ENCODE peak calls at places on chromosomes 12 and 14, in ten cellular contexts. E is HCT116, O is A549, A is WTC11, N is NB4, J is HepG2, D is K562, I is H1, T is GM12878, F is endothelial cell of umbilical vein. U is an unnamed sample.
A peak's percentile ranks its signal among the peaks of the same experiment; 100 is the strongest.

GRCh38 chr12:43241971-43242370 is 310.0 kb downstream of the ADAMTS20 start:
- DNase-seq in T (no peak), J (no peak), I (no peak), F (peak; percentile 27), A (no peak), N (no peak), D (no peak), O (no peak), E (no peak), U (no peak)

GRCh38 chr14:95003099-95003960 is 154.0 kb downstream of the DICER1 start:
- DNase-seq in F (no peak), O (no peak), J (no peak), E (no peak), I (no peak), A (no peak), T (no peak), N (no peak), D (no peak), U (no peak)

GRCh38 chr12:30823140-30823669 is 68.5 kb upstream of the CAPRIN2 start:
- DNase-seq in I (no peak), F (no peak), O (no peak), E (no peak), T (no peak), J (no peak), A (peak; percentile 59), N (peak; percentile 52), D (no peak), U (no peak)

GRCh38 chr14:68690106-68690960 is 102.5 kb downstream of the ZFP36L1 start:
- DNase-seq in I (no peak), A (no peak), D (no peak), O (no peak), F (no peak), N (no peak), E (no peak), T (no peak), J (no peak), U (peak; percentile 37)

GRCh38 chr12:2614341-2614740 is 180.4 kb upstream of the FKBP4 start:
- DNase-seq in E (no peak), A (no peak), T (no peak), I (no peak), D (no peak), J (no peak), O (no peak), F (no peak), N (no peak), U (no peak)

GRCh38 chr12:12384601-12385321 is 27.9 kb downstream of the BORCS5 start:
- DNase-seq in E (no peak), N (peak; percentile 42), I (peak; percentile 27), A (peak; percentile 38), D (peak; percentile 20), J (peak; percentile 88), F (no peak), T (no peak), O (no peak), U (peak; percentile 45)

GRCh38 chr14:60646202-60646886 is 2.9 kb downstream of the SIX1 start:
- DNase-seq in T (no peak), D (no peak), E (no peak), J (no peak), O (no peak), F (no peak), A (peak; percentile 32), I (no peak), N (peak; percentile 46), U (no peak)

GRCh38 chr14:55221968-55222367 is 30.6 kb upstream of the DLGAP5 start:
- DNase-seq in A (no peak), T (no peak), N (no peak), E (no peak), I (no peak), F (no peak), J (no peak), D (no peak), O (no peak), U (no peak)

GRCh38 chr12:130987151-130987931 is 33.6 kb downstream of the ADGRD1 start:
- DNase-seq in A (no peak), N (no peak), O (no peak), I (no peak), T (no peak), J (peak; percentile 25), E (no peak), D (no peak), F (no peak), U (no peak)

GRCh38 chr14:72892879-72893635 is 844 bp downstream of the DPF3 start:
- DNase-seq in E (no peak), I (no peak), O (no peak), T (no peak), N (peak; percentile 47), F (peak; percentile 52), J (no peak), A (peak; percentile 46), D (peak; percentile 43), U (peak; percentile 73)

GRCh38 chr12:124625867-124626675 is 58.7 kb upstream of the NCOR2 start:
- DNase-seq in N (peak; percentile 79), T (no peak), E (no peak), F (peak; percentile 91), A (no peak), D (peak; percentile 71), O (peak; percentile 76), I (no peak), J (peak; percentile 16), U (no peak)

GRCh38 chr14:23120405-23121251 is 1.6 kb upstream of the CEBPE start:
- DNase-seq in I (peak; percentile 70), D (peak; percentile 88), O (peak; percentile 92), A (peak; percentile 94), J (peak; percentile 93), N (peak; percentile 90), E (peak; percentile 73), T (peak; percentile 60), F (peak; percentile 89), U (peak; percentile 92)

GRCh38 chr14:92967346-92967926 is 44.5 kb downstream of the CHGA start:
- DNase-seq in O (no peak), E (no peak), T (no peak), J (no peak), A (no peak), D (no peak), N (no peak), F (no peak), I (no peak), U (no peak)

GRCh38 chr12:46218509-46219095 is 50.2 kb downstream of the SLC38A1 start:
- DNase-seq in F (no peak), E (no peak), J (no peak), I (no peak), T (no peak), O (no peak), N (peak; percentile 83), D (no peak), A (no peak), U (no peak)

GRCh38 chr14:75303415-75303814 is 24.8 kb downstream of the FOS start:
- DNase-seq in N (peak; percentile 82), O (peak; percentile 82), E (peak; percentile 60), T (no peak), J (peak; percentile 66), I (no peak), A (peak; percentile 49), D (peak; percentile 47), F (peak; percentile 65), U (peak; percentile 69)

GRCh38 chr12:2912216-2912575 is 21.5 kb downstream of the TULP3 start:
- DNase-seq in E (no peak), T (no peak), N (no peak), A (no peak), I (no peak), F (no peak), J (no peak), O (no peak), D (no peak), U (no peak)

GRCh38 chr14:23056956-23057756 is at the start of gene CDH24:
- DNase-seq in F (peak; percentile 62), O (peak; percentile 64), D (peak; percentile 88), J (no peak), E (no peak), A (peak; percentile 80), N (peak; percentile 84), I (no peak), T (no peak), U (peak; percentile 90)

GRCh38 chr14:100832311-100832960 is 6.5 kb downstream of the MEG3 start:
- DNase-seq in T (no peak), N (no peak), A (no peak), F (no peak), D (no peak), O (no peak), E (no peak), J (no peak), I (no peak), U (no peak)

GRCh38 chr14:100835278-100836052 is 9.5 kb downstream of the MEG3 start:
- DNase-seq in F (no peak), N (no peak), O (no peak), A (no peak), T (no peak), D (no peak), J (no peak), I (no peak), E (no peak), U (no peak)

GRCh38 chr14:100836053-100836805 is 10.3 kb downstream of the MEG3 start:
- DNase-seq in N (no peak), J (no peak), T (no peak), F (no peak), O (no peak), I (no peak), A (no peak), D (no peak), E (no peak), U (no peak)

GRCh38 chr14:100836961-100837811 is 11.3 kb downstream of the MEG3 start:
- DNase-seq in J (no peak), O (no peak), I (no peak), A (no peak), E (no peak), F (no peak), N (no peak), D (no peak), T (no peak), U (no peak)

GRCh38 chr14:100834441-100835277 is 8.7 kb downstream of the MEG3 start:
- DNase-seq in F (no peak), T (no peak), J (no peak), I (no peak), E (no peak), D (no peak), O (no peak), A (no peak), N (no peak), U (no peak)
- TF ChIP-seq MAX in F (no peak), T (no peak), J (no peak), I (no peak), E (no peak), D (no peak), O (no peak), A (no peak), N (no peak), U (no peak)

GRCh38 chr14:65336191-65336591 is 76.3 kb upstream of the FUT8 start:
- DNase-seq in J (no peak), T (no peak), A (no peak), N (no peak), D (no peak), E (no peak), O (no peak), F (no peak), I (no peak), U (no peak)
- TF ChIP-seq MAX in J (no peak), T (no peak), A (no peak), N (no peak), D (no peak), E (no peak), O (no peak), F (no peak), I (no peak), U (no peak)

GRCh38 chr12:48934312-48934706 is 9.0 kb upstream of the FKBP11 start:
- DNase-seq in I (no peak), F (no peak), O (no peak), D (peak; percentile 38), E (no peak), T (no peak), A (no peak), N (peak; percentile 40), J (peak; percentile 23), U (peak; percentile 33)
- TF ChIP-seq MAX in I (no peak), F (no peak), O (no peak), D (no peak), E (no peak), T (no peak), A (no peak), N (no peak), J (no peak), U (no peak)

GRCh38 chr12:118360785-118361404 is 11.8 kb downstream of the TAOK3 start:
- DNase-seq in A (no peak), F (peak; percentile 87), O (no peak), D (peak; percentile 23), T (no peak), N (peak; percentile 39), J (no peak), E (peak; percentile 19), I (no peak), U (no peak)
- TF ChIP-seq MAX in A (no peak), F (no peak), O (no peak), D (no peak), T (no peak), N (no peak), J (no peak), E (no peak), I (no peak), U (peak; percentile 17)